ENCODE peak calls at places on chromosome 4, in four cellular contexts. One of them, this sample, is unnamed.

GRCh38 chr4:34281826-34282225 is 1962.5 kb downstream of the ARAP2 start:
- DNase-seq in fibroblast of mammary gland: no peak
- DNase-seq in GM10248: no peak
- DNase-seq in glutamatergic neuron: no peak
- DNase-seq in this sample: no peak

GRCh38 chr4:136863756-136864155 is 668.5 kb downstream of the PCDH18 start:
- DNase-seq in glutamatergic neuron: no peak
- DNase-seq in fibroblast of mammary gland: peak
- DNase-seq in GM10248: no peak
- DNase-seq in this sample: no peak

GRCh38 chr4:8340721-8341680 is 71.4 kb downstream of the HTRA3 start:
- DNase-seq in glutamatergic neuron: no peak
- DNase-seq in fibroblast of mammary gland: no peak
- DNase-seq in GM10248: no peak
- DNase-seq in this sample: no peak

GRCh38 chr4:48570646-48571220 is 80.7 kb downstream of the ZAR1 start:
- DNase-seq in fibroblast of mammary gland: peak
- DNase-seq in glutamatergic neuron: no peak
- DNase-seq in GM10248: no peak
- DNase-seq in this sample: no peak

GRCh38 chr4:142473218-142473959 is 372.7 kb downstream of the INPP4B start:
- DNase-seq in GM10248: no peak
- DNase-seq in fibroblast of mammary gland: peak
- DNase-seq in glutamatergic neuron: peak
- DNase-seq in this sample: no peak

GRCh38 chr4:168737441-168738176 is 240.8 kb downstream of the PALLD start:
- DNase-seq in fibroblast of mammary gland: no peak
- DNase-seq in glutamatergic neuron: no peak
- DNase-seq in GM10248: no peak
- DNase-seq in this sample: no peak

GRCh38 chr4:8155048-8155447 is 3.6 kb downstream of the ABLIM2 start:
- DNase-seq in GM10248: no peak
- DNase-seq in fibroblast of mammary gland: peak
- DNase-seq in glutamatergic neuron: no peak
- DNase-seq in this sample: no peak

GRCh38 chr4:124019749-124020549 is 623.4 kb downstream of the SPRY1 start:
- DNase-seq in GM10248: no peak
- DNase-seq in glutamatergic neuron: no peak
- DNase-seq in fibroblast of mammary gland: peak
- DNase-seq in this sample: no peak

GRCh38 chr4:128315756-128316520 is 28.3 kb upstream of the PGRMC2 start:
- DNase-seq in GM10248: no peak
- DNase-seq in fibroblast of mammary gland: no peak
- DNase-seq in glutamatergic neuron: no peak
- DNase-seq in this sample: no peak

GRCh38 chr4:7295201-7295916 is 103.0 kb downstream of the SORCS2 start:
- DNase-seq in GM10248: no peak
- DNase-seq in glutamatergic neuron: no peak
- DNase-seq in fibroblast of mammary gland: peak
- DNase-seq in this sample: no peak

GRCh38 chr4:37970702-37971101 is 10.5 kb downstream of the PTTG2 start:
- DNase-seq in fibroblast of mammary gland: peak
- DNase-seq in GM10248: no peak
- DNase-seq in glutamatergic neuron: no peak
- DNase-seq in this sample: no peak

GRCh38 chr4:125187221-125187620 is 127.5 kb upstream of the FAT4 start:
- DNase-seq in glutamatergic neuron: no peak
- DNase-seq in fibroblast of mammary gland: peak
- DNase-seq in GM10248: no peak
- DNase-seq in this sample: no peak

GRCh38 chr4:38080061-38080531 is 119.9 kb downstream of the PTTG2 start:
- DNase-seq in GM10248: no peak
- DNase-seq in fibroblast of mammary gland: no peak
- DNase-seq in glutamatergic neuron: no peak
- DNase-seq in this sample: no peak

GRCh38 chr4:26321326-26322276 is 787 bp downstream of the RBPJ start:
- DNase-seq in fibroblast of mammary gland: no peak
- DNase-seq in GM10248: no peak
- DNase-seq in glutamatergic neuron: peak
- DNase-seq in this sample: no peak

GRCh38 chr4:79027656-79028055 is 88.4 kb upstream of the PAQR3 start:
- DNase-seq in glutamatergic neuron: no peak
- DNase-seq in GM10248: no peak
- DNase-seq in fibroblast of mammary gland: no peak
- DNase-seq in this sample: no peak

GRCh38 chr4:10662937-10663336 is 21.6 kb downstream of the CLNK start:
- DNase-seq in fibroblast of mammary gland: no peak
- DNase-seq in glutamatergic neuron: no peak
- DNase-seq in GM10248: no peak
- DNase-seq in this sample: no peak

GRCh38 chr4:52641853-52642563 is 17.1 kb downstream of the USP46 start:
- DNase-seq in fibroblast of mammary gland: peak
- DNase-seq in glutamatergic neuron: no peak
- DNase-seq in GM10248: peak
- DNase-seq in this sample: no peak

GRCh38 chr4:86247906-86248305 is 111.9 kb downstream of the MAPK10 start:
- DNase-seq in glutamatergic neuron: no peak
- DNase-seq in fibroblast of mammary gland: no peak
- DNase-seq in GM10248: no peak
- DNase-seq in this sample: no peak

GRCh38 chr4:138114434-138114833 is 127.7 kb downstream of the SLC7A11 start:
- DNase-seq in GM10248: peak
- DNase-seq in glutamatergic neuron: no peak
- DNase-seq in fibroblast of mammary gland: no peak
- DNase-seq in this sample: no peak

GRCh38 chr4:108342325-108342986 is 173.7 kb upstream of the LEF1 start:
- DNase-seq in glutamatergic neuron: no peak
- DNase-seq in GM10248: no peak
- DNase-seq in fibroblast of mammary gland: no peak
- DNase-seq in this sample: no peak

GRCh38 chr4:78190595-78190994 is 133.5 kb downstream of the FRAS1 start:
- DNase-seq in GM10248: no peak
- DNase-seq in glutamatergic neuron: no peak
- DNase-seq in fibroblast of mammary gland: no peak
- DNase-seq in this sample: no peak

GRCh38 chr4:111031180-111031579 is 408.3 kb upstream of the PITX2 start:
- DNase-seq in glutamatergic neuron: no peak
- DNase-seq in fibroblast of mammary gland: peak
- DNase-seq in GM10248: no peak
- DNase-seq in this sample: no peak

GRCh38 chr4:55002431-55002830 is 123.0 kb downstream of the KDR start:
- DNase-seq in glutamatergic neuron: no peak
- DNase-seq in fibroblast of mammary gland: no peak
- DNase-seq in GM10248: no peak
- DNase-seq in this sample: no peak

GRCh38 chr4:93897559-93897958 is 69.0 kb downstream of the ATOH1 start:
- DNase-seq in fibroblast of mammary gland: no peak
- DNase-seq in glutamatergic neuron: no peak
- DNase-seq in GM10248: no peak
- DNase-seq in this sample: no peak

GRCh38 chr4:6426571-6427438 is 45.6 kb downstream of the PPP2R2C start:
- DNase-seq in fibroblast of mammary gland: no peak
- DNase-seq in glutamatergic neuron: no peak
- DNase-seq in GM10248: no peak
- DNase-seq in this sample: no peak

GRCh38 chr4:118279920-118280432 is 72.8 kb downstream of the PRSS12 start:
- DNase-seq in fibroblast of mammary gland: peak
- DNase-seq in glutamatergic neuron: no peak
- DNase-seq in GM10248: no peak
- DNase-seq in this sample: no peak

GRCh38 chr4:174037631-174038030 is 245.8 kb downstream of the FBXO8 start:
- DNase-seq in fibroblast of mammary gland: no peak
- DNase-seq in glutamatergic neuron: no peak
- DNase-seq in GM10248: no peak
- DNase-seq in this sample: no peak

DNA sequence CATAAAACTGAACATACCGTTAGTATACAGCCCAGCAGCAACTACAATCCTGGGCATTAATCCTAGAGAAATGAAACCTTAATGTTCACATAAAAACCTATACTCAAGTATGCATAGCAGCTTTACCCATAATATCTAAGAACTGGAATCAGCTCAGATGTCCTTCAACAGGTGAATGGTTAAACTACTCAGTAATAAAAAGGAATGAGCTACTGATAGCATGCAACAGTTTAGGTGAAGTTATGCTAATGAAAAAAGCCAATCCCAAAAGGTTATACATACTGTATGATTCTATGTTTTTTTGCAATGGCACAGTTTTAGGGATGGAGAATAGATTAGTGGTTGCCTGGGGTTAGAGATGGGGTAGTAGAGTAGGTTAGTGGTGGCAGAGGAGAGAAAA is 9.3 kb downstream of the HTT start:
- DNase-seq in fibroblast of mammary gland: no peak
- DNase-seq in GM10248: no peak
- DNase-seq in glutamatergic neuron: no peak
- DNase-seq in this sample: no peak
- TF ChIP-seq CTCF in fibroblast of mammary gland: no peak
- TF ChIP-seq CTCF in GM10248: no peak
- TF ChIP-seq CTCF in glutamatergic neuron: no peak
- TF ChIP-seq CTCF in this sample: no peak

GRCh38 chr4:151952137-151952536 is 191.3 kb upstream of the GATB start:
- DNase-seq in fibroblast of mammary gland: no peak
- DNase-seq in glutamatergic neuron: no peak
- DNase-seq in GM10248: no peak
- DNase-seq in this sample: no peak
- TF ChIP-seq CTCF in fibroblast of mammary gland: no peak
- TF ChIP-seq CTCF in glutamatergic neuron: no peak
- TF ChIP-seq CTCF in GM10248: no peak
- TF ChIP-seq CTCF in this sample: no peak

GRCh38 chr4:164716901-164717300 is 37.0 kb upstream of the SMIM31 start:
- DNase-seq in fibroblast of mammary gland: peak
- DNase-seq in GM10248: no peak
- DNase-seq in glutamatergic neuron: no peak
- DNase-seq in this sample: no peak
- TF ChIP-seq CTCF in fibroblast of mammary gland: no peak
- TF ChIP-seq CTCF in GM10248: no peak
- TF ChIP-seq CTCF in glutamatergic neuron: peak
- TF ChIP-seq CTCF in this sample: peak

GRCh38 chr4:14926368-14926767 is 75.9 kb upstream of the CPEB2 start:
- DNase-seq in glutamatergic neuron: no peak
- DNase-seq in GM10248: no peak
- DNase-seq in fibroblast of mammary gland: no peak
- DNase-seq in this sample: no peak

GRCh38 chr4:14920759-14921313 is 81.4 kb upstream of the CPEB2 start:
- DNase-seq in fibroblast of mammary gland: no peak
- DNase-seq in GM10248: no peak
- DNase-seq in glutamatergic neuron: no peak
- DNase-seq in this sample: no peak

GRCh38 chr4:14925471-14925870 is 76.8 kb upstream of the CPEB2 start:
- DNase-seq in glutamatergic neuron: no peak
- DNase-seq in fibroblast of mammary gland: no peak
- DNase-seq in GM10248: no peak
- DNase-seq in this sample: no peak

GRCh38 chr4:14924945-14925344 is 77.3 kb upstream of the CPEB2 start:
- DNase-seq in fibroblast of mammary gland: no peak
- DNase-seq in GM10248: no peak
- DNase-seq in glutamatergic neuron: no peak
- DNase-seq in this sample: no peak

GRCh38 chr4:14924080-14924916 is 78.0 kb upstream of the CPEB2 start:
- DNase-seq in glutamatergic neuron: no peak
- DNase-seq in fibroblast of mammary gland: no peak
- DNase-seq in GM10248: no peak
- DNase-seq in this sample: no peak
- TF ChIP-seq CTCF in glutamatergic neuron: no peak
- TF ChIP-seq CTCF in fibroblast of mammary gland: no peak
- TF ChIP-seq CTCF in GM10248: no peak
- TF ChIP-seq CTCF in this sample: no peak

DNA sequence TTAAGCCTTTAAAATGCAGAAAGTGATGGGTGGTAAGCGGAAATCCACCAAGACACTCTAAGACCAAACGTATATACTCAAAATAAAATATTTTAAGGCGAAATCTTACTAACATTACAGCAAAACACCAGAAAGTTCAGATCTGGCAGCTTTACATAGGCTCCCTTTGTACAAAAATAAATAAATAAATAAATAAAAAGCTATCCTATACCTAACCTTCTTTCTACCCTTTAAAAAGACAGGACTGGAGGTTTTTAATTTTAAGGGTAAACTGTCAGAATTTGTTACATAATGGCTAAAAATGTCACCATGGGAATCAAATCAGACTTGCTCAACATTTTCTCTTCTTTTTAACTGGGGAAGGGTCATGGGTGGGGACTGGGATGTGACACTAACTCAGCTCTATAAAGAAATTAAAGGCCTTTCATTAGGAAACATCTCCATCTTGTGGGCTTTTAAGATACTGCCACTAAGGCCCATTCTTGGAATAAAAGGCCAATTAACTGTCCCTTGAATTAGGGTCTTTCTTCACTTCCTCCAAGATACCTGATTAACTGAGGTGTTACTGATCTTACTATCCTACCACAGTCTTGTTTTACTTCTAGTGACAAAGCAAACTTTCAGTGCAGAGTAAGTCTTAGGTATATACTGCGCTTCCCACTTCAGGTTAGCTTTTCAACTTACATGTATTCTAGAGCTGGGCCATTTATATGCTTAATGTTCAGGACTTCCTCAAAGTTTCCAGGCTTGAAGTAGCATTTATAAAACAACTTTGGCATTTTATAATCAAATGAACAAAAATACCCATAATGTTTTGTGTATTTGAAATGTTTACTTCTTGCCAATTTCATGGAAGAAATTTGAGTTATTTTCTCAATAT is 13.3 kb downstream of the HNRNPD start:
- DNase-seq in GM10248: no peak
- DNase-seq in glutamatergic neuron: no peak
- DNase-seq in fibroblast of mammary gland: peak
- DNase-seq in this sample: no peak
- TF ChIP-seq CTCF in GM10248: peak
- TF ChIP-seq CTCF in glutamatergic neuron: peak
- TF ChIP-seq CTCF in fibroblast of mammary gland: peak
- TF ChIP-seq CTCF in this sample: peak

DNA sequence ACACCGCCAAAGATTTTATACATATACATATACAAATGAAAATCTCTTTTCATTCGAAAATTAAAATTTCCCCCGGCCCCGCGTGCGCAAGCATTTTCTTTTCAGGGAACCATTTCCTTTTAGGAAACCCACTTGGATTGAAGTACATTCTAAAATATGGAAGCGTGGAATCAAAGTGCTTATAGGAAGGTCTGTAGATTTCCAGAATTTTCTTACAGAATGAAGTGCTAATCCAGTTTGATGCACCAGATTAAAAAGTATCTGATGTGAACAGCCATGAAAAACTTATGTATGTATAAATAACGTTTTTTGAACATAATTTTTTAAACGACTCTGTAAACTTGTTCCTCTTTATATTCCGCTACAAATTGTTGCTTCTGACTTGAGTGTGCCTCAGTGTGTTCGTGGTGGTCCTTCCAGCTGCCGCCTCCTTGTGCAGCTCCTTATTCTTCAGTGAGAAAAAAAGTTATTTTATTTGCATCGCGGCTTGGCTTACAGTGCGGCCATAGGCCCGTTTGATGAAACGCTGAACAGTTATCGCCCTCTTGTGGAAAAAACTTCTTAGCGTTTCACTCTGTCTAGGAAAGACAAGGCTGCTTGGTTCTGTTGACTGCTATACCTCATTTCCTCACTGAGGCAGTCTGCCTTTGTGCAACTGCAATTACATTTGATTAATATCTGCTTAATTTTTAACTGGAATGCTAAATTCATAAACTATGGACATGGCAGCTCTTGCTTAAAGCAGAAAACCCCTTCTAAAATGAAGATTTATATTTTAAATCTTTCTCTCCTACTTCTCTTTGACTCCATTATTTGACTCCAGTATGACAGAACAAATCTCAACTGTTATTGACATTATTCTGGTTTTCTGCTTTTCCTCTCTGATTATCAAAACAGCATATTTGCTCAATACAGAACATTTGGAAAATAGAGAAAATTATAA is 4.7 kb upstream of the NKX6-1 start:
- DNase-seq in fibroblast of mammary gland: peak
- DNase-seq in glutamatergic neuron: no peak
- DNase-seq in GM10248: no peak
- DNase-seq in this sample: no peak
- TF ChIP-seq CTCF in fibroblast of mammary gland: peak
- TF ChIP-seq CTCF in glutamatergic neuron: peak
- TF ChIP-seq CTCF in GM10248: peak
- TF ChIP-seq CTCF in this sample: peak

This sample was measured in RWPE2.